ENCODE peak calls at places on chromosomes 16 and 17, in ten cellular contexts. D, Z, O, A, C, X, T, H, S and E are unnamed samples.
A peak's percentile ranks its signal among the peaks of the same experiment; 100 is the strongest.

GRCh38 chr16:57185446-57185944 is 344 bp downstream of the PSME3IP1 start:
- DNase-seq in Z (peak; percentile 70), C (no peak), S (peak; percentile 21), A (peak; percentile 40), H (peak; percentile 67), O (peak; percentile 84), D (peak; percentile 44), T (peak; percentile 61), X (no peak), E (peak; percentile 64)

GRCh38 chr17:14308965-14309879 is 8.3 kb downstream of the HS3ST3B1 start:
- DNase-seq in Z (peak; percentile 94), T (peak; percentile 91), D (peak; percentile 95), H (peak; percentile 98), X (peak; percentile 58), C (peak; percentile 98), A (peak; percentile 89), S (no peak), O (peak; percentile 88), E (peak; percentile 97)

GRCh38 chr17:41463746-41464145 is 3.4 kb downstream of the KRT32 start:
- DNase-seq in Z (no peak), C (no peak), A (no peak), H (no peak), X (no peak), O (no peak), T (no peak), D (no peak), S (no peak), E (no peak)

GRCh38 chr17:77470800-77471733 is 330.3 kb downstream of the SEC14L1 start:
- DNase-seq in C (no peak), A (peak; percentile 80), Z (peak; percentile 72), X (no peak), H (peak; percentile 66), O (peak; percentile 57), S (peak; percentile 42), D (no peak), T (no peak), E (peak; percentile 63)

GRCh38 chr17:8892338-8892690 is 24.8 kb upstream of the PIK3R6 start:
- DNase-seq in S (no peak), C (no peak), Z (no peak), T (no peak), H (no peak), X (peak; percentile 81), O (peak; percentile 20), D (no peak), A (no peak), E (no peak)

GRCh38 chr17:41416478-41416877 is 7.9 kb downstream of the KRT37 start:
- DNase-seq in Z (no peak), A (no peak), H (no peak), D (no peak), O (no peak), S (no peak), T (peak; percentile 13), C (no peak), X (no peak), E (peak; percentile 35)

GRCh38 chr17:9232591-9233270 is 211.4 kb downstream of the NTN1 start:
- DNase-seq in T (peak; percentile 72), C (no peak), Z (no peak), D (no peak), A (no peak), H (no peak), S (no peak), O (peak; percentile 56), X (no peak), E (peak; percentile 18)

GRCh38 chr16:49275870-49276269 is 5.8 kb downstream of the CBLN1 start:
- DNase-seq in T (no peak), O (no peak), H (no peak), Z (no peak), X (no peak), S (no peak), A (no peak), C (no peak), D (no peak), E (no peak)

GRCh38 chr16:4615389-4616046 is 830 bp upstream of the UBALD1 start:
- DNase-seq in H (no peak), T (no peak), S (no peak), D (no peak), O (no peak), A (peak; percentile 36), Z (no peak), X (no peak), C (no peak), E (no peak)

GRCh38 chr17:6066183-6066948 is 3.8 kb upstream of the WSCD1 start:
- DNase-seq in Z (no peak), D (no peak), T (no peak), H (no peak), O (peak; percentile 4), X (no peak), A (no peak), C (no peak), S (no peak), E (no peak)

GRCh38 chr17:8465381-8466158 is 29.9 kb downstream of the NDEL1 start:
- DNase-seq in A (no peak), X (no peak), C (no peak), S (no peak), Z (peak; percentile 16), D (no peak), T (peak; percentile 51), H (no peak), O (no peak), E (peak; percentile 69)

DNA sequence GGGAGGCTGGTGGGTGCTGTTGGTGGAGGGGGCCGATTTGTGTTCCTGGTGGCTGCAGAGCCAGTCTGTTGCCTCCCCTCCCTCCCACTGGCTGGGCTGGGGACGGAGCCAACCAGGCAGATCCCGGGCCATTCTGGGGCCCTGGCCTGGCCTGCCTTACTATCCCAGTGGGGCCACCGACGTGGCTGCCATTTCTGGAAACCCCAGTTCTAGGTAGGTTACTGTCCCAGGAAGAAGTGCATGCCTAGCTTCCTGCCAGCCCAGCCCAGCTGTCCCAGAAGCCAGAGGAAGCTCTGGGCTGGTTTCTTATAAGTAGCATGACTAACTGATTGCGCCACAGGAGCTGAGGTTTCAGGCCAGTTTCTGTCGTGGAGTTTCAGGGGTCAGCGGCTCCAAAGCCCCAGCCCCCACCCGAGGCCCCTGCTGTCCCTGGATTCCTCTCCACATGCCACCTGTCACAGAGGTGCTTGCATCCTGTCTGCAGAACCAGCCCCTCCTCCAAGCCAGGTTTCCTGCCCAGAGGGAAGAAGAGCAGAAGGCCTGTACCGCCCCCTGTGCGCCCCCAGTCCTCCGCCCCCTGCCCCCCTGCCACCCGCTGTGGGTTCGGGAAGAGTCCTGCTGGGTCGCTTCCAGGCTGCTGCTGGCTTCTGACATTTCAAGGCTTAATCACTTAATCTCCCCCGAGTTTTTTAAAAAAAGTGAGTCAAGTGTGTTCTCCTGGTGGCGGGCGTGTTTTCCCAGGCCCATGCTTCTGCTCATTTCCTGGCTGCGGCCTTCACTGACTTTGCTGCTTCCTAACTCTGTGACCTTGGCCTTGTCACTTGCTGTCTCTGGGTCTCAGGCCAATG is 13.2 kb downstream of the IL4R start:
- DNase-seq in T (peak; percentile 97), Z (peak; percentile 96), X (no peak), C (peak; percentile 67), S (peak; percentile 97), D (peak; percentile 96), O (peak; percentile 97), H (peak; percentile 71), A (peak; percentile 78), E (peak; percentile 98)
- H3K4me3 ChIP-seq in T (peak overlapping the region; percentile 26), Z (no peak overlapping the region), X (no peak overlapping the region), C (peak overlapping the region; percentile 0), S (peak overlapping the region; percentile 11), D (no peak overlapping the region), O (no peak overlapping the region), H (no peak overlapping the region), A (peak overlapping the region; percentile 29), E (no peak overlapping the region)

DNA sequence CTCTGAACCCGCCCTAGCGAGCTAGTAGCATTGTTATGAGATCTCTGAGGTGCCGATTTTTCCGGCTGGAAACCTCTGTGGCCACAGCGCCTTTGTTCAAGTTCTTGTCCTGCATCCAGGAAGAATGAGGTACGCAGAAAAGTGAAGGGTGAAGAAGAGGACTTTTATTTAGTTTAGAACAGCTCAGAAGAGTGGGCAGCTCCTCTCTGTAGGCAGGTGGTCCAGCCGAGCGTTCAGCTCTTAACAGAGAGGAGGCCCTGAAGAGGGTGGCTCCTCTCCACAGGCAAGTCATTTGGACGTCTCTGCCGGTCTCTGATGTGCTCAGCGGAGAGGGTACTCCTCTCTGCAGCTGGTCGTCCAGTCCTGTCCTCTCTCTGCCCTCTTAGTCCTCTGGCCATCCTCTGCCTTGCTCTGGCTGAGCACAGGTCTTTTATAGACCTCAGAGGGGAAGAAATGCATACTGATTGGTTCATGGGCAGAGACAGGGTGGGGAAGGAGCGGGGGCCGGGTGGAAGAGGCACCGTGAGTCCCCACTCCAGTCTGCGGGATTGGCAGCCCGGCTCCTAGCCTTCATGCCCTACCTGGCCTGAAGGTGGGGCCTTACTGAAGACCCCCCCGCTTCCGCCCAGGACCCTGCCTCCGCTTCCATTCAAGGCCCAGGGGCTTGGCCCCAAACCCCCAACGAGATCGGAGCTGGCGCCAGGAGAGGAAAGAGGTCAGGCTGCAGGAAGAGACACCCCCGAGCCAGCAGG is 70.0 kb upstream of the NKD1 start:
- DNase-seq in S (no peak), Z (no peak), T (no peak), D (no peak), H (no peak), X (no peak), A (no peak), O (no peak), C (no peak), E (no peak)
- TF ChIP-seq CTCF in S (no peak), Z (no peak), T (no peak), D (no peak), H (no peak), X (no peak), A (no peak), O (no peak), C (no peak), E (no peak)

DNA sequence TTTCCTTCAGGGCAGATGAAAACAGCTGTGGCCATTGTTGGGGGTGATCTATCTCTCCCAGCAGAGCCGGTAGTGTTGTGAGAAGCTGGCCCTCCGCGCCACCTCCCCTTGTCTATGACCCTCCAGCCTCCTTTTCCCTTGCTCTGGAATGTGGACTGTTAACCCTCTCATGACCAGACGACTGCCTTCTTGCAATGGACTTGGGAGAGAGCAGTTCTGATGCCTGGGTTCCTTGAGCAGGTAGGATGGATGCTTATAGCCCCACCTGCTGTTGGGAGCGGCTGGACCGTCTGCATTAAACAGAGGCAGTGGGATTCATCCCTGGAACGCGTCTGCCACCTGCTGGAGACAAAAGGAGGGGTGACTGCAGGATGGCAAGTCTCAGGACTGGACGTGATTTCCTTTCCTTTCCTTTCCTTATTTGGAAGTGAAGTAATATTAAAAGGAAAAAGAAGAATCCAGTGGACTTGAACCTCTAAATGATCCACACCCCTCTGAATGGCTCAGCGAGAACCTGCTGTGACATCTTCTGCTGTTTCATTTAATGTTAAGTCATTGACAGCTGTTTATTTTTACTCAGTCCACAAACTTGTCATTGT is 1.8 kb upstream of the SOST start:
- DNase-seq in H (peak; percentile 95), C (peak; percentile 95), T (peak; percentile 88), X (peak; percentile 60), D (peak; percentile 93), O (peak; percentile 90), Z (peak; percentile 96), A (peak; percentile 92), S (peak; percentile 92), E (peak; percentile 97)
- H3K4me3 ChIP-seq in H (peak overlapping the region; percentile 19), C (no peak overlapping the region), T (no peak overlapping the region), X (no peak overlapping the region), D (no peak overlapping the region), O (no peak overlapping the region), Z (no peak overlapping the region), A (no peak overlapping the region), S (no peak overlapping the region), E (no peak overlapping the region)

DNA sequence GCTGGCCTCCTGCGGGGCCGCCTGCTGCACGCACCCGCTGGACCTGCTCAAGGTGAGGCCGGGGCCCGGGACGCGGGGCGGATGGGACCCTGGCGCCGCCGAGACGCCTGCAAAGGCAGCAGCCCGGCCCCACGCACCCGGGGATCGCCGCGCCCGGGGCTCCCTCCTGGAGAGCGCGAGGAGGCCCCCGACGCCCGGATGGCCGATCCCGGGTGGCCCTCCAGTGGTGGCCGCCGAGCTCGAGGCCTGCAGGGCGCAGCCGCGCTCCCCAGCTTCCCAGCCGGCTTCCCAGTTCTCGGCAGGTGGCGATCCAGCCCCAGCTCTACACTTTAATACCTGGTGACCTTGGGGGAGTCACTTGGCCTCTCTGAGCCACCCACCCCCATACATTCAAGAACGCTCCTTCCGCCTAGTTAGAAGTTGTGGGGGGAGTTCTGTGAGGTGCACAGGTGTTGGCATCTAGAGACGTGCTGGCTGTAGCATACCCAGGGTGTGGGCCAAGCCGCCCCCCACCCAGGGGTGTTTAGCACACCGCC is 452 bp downstream of the SLC25A10 start:
- DNase-seq in D (no peak), S (peak; percentile 64), A (no peak), Z (peak; percentile 17), T (peak; percentile 22), O (no peak), H (peak; percentile 60), X (no peak), C (peak; percentile 75), E (peak; percentile 19)
- TF ChIP-seq CTCF in D (no peak), S (no peak), A (no peak), Z (no peak), T (peak; percentile 9), O (no peak), H (peak; percentile 23), X (no peak), C (no peak), E (no peak)